ENCODE peak calls at places on chromosomes 3 and 15, in seven cellular contexts. One of them, this sample, is unnamed.

GRCh38 chr15:44603126-44603525 is 60.3 kb downstream of the SPG11 start:
- DNase-seq in fibroblast of mammary gland: no peak
- DNase-seq in D341Med: no peak
- DNase-seq in naive thymus-derived CD8-positive, alpha-beta T cell: no peak
- DNase-seq in mesenteric fat pad: no peak
- DNase-seq in MCF 10A: no peak
- DNase-seq in activated T-cell treated with anti-CD3 and anti-CD28 coated beads, Interleukin-2, amount 50 U/mL, for 48 hours: no peak
- DNase-seq in this sample: no peak

GRCh38 chr3:186281172-186281571 is 80.9 kb downstream of the DGKG start:
- DNase-seq in D341Med: no peak
- DNase-seq in MCF 10A: peak
- DNase-seq in fibroblast of mammary gland: peak
- DNase-seq in naive thymus-derived CD8-positive, alpha-beta T cell: no peak
- DNase-seq in activated T-cell treated with anti-CD3 and anti-CD28 coated beads, Interleukin-2, amount 50 U/mL, for 48 hours: no peak
- DNase-seq in mesenteric fat pad: no peak
- DNase-seq in this sample: no peak

GRCh38 chr3:63597019-63597418 is 55.5 kb upstream of the SNTN start:
- DNase-seq in mesenteric fat pad: no peak
- DNase-seq in fibroblast of mammary gland: no peak
- DNase-seq in activated T-cell treated with anti-CD3 and anti-CD28 coated beads, Interleukin-2, amount 50 U/mL, for 48 hours: no peak
- DNase-seq in MCF 10A: no peak
- DNase-seq in D341Med: no peak
- DNase-seq in naive thymus-derived CD8-positive, alpha-beta T cell: no peak
- DNase-seq in this sample: no peak

GRCh38 chr3:186123012-186123411 is 14.1 kb upstream of the ETV5 start:
- DNase-seq in mesenteric fat pad: no peak
- DNase-seq in fibroblast of mammary gland: no peak
- DNase-seq in naive thymus-derived CD8-positive, alpha-beta T cell: no peak
- DNase-seq in MCF 10A: no peak
- DNase-seq in activated T-cell treated with anti-CD3 and anti-CD28 coated beads, Interleukin-2, amount 50 U/mL, for 48 hours: no peak
- DNase-seq in D341Med: no peak
- DNase-seq in this sample: no peak

GRCh38 chr3:186932281-186933181 is 2.2 kb downstream of the ST6GAL1 start:
- DNase-seq in fibroblast of mammary gland: no peak
- DNase-seq in mesenteric fat pad: no peak
- DNase-seq in naive thymus-derived CD8-positive, alpha-beta T cell: no peak
- DNase-seq in D341Med: no peak
- DNase-seq in activated T-cell treated with anti-CD3 and anti-CD28 coated beads, Interleukin-2, amount 50 U/mL, for 48 hours: peak
- DNase-seq in MCF 10A: peak
- DNase-seq in this sample: no peak

GRCh38 chr3:47669026-47669749 is 90.5 kb upstream of the CSPG5 start:
- DNase-seq in activated T-cell treated with anti-CD3 and anti-CD28 coated beads, Interleukin-2, amount 50 U/mL, for 48 hours: no peak
- DNase-seq in D341Med: no peak
- DNase-seq in MCF 10A: peak
- DNase-seq in naive thymus-derived CD8-positive, alpha-beta T cell: no peak
- DNase-seq in fibroblast of mammary gland: peak
- DNase-seq in mesenteric fat pad: no peak
- DNase-seq in this sample: no peak

GRCh38 chr3:43786953-43787305 is 96.2 kb downstream of the ABHD5 start:
- DNase-seq in MCF 10A: no peak
- DNase-seq in D341Med: no peak
- DNase-seq in activated T-cell treated with anti-CD3 and anti-CD28 coated beads, Interleukin-2, amount 50 U/mL, for 48 hours: no peak
- DNase-seq in naive thymus-derived CD8-positive, alpha-beta T cell: no peak
- DNase-seq in mesenteric fat pad: no peak
- DNase-seq in fibroblast of mammary gland: no peak
- DNase-seq in this sample: no peak

GRCh38 chr3:105503191-105503593 is 136.5 kb downstream of the ALCAM start:
- DNase-seq in MCF 10A: no peak
- DNase-seq in fibroblast of mammary gland: no peak
- DNase-seq in mesenteric fat pad: no peak
- DNase-seq in naive thymus-derived CD8-positive, alpha-beta T cell: no peak
- DNase-seq in D341Med: no peak
- DNase-seq in activated T-cell treated with anti-CD3 and anti-CD28 coated beads, Interleukin-2, amount 50 U/mL, for 48 hours: no peak
- DNase-seq in this sample: no peak